ENCODE peak calls at places on chromosome 20, in six cellular contexts. W, I, K, Z, O and D are unnamed samples.

GRCh38 chr20:21682576-21682975 is 22.9 kb upstream of the PAX1 start:
- DNase-seq in W (no peak), I (no peak), K (no peak), Z (no peak), O (no peak), D (no peak)

GRCh38 chr20:32439132-32439829 is 81.2 kb downstream of the ASXL1 start:
- DNase-seq in W (no peak), I (no peak), K (no peak), Z (peak), O (peak), D (peak)

GRCh38 chr20:4014031-4014474 is 1.3 kb downstream of the RNF24 start:
- DNase-seq in W (peak), I (peak), K (peak), Z (peak), O (peak), D (no peak)

GRCh38 chr20:3237958-3238615 is 903 bp downstream of the SLC4A11 start:
- DNase-seq in W (no peak), I (no peak), K (no peak), Z (no peak), O (no peak), D (no peak)

GRCh38 chr20:433300-433975 is 25.3 kb downstream of the RBCK1 start:
- DNase-seq in W (no peak), I (no peak), K (no peak), Z (no peak), O (no peak), D (no peak)

GRCh38 chr20:41769650-41770049 is 151.5 kb upstream of the CHD6 start:
- DNase-seq in W (no peak), I (no peak), K (no peak), Z (no peak), O (no peak), D (no peak)

GRCh38 chr20:5191829-5192569 is 65.2 kb downstream of the CDS2 start:
- DNase-seq in W (peak), I (peak), K (peak), Z (peak), O (peak), D (no peak)

GRCh38 chr20:2693286-2693995 is 861 bp downstream of the EBF4 start:
- DNase-seq in W (no peak), I (no peak), K (peak), Z (peak), O (no peak), D (peak)

GRCh38 chr20:38134427-38135281 is 30.4 kb downstream of the TGM2 start:
- DNase-seq in W (peak), I (no peak), K (no peak), Z (no peak), O (no peak), D (peak)
- TF ChIP-seq EP300 in W (peak), I (no peak), K (no peak), Z (no peak), O (no peak), D (no peak)

GRCh38 chr20:46363874-46364669 is 42.3 kb downstream of the ELMO2 start:
- DNase-seq in W (peak), I (peak), K (peak), Z (peak), O (peak), D (peak)
- TF ChIP-seq POLR2A in W (peak), I (peak), K (no peak), Z (peak), O (peak), D (peak)

GRCh38 chr20:8130840-8131526 is 1.1 kb upstream of the PLCB1 start:
- DNase-seq in W (no peak), I (no peak), K (no peak), Z (no peak), O (no peak), D (no peak)

GRCh38 chr20:8132015-8132631 is at the start of gene PLCB1:
- DNase-seq in W (peak), I (peak), K (peak), Z (peak), O (peak), D (peak)

GRCh38 chr20:8131598-8132014 is 460 bp upstream of the PLCB1 start:
- DNase-seq in W (no peak), I (no peak), K (no peak), Z (no peak), O (no peak), D (no peak)

GRCh38 chr20:8132632-8133587 is 844 bp downstream of the PLCB1 start:
- DNase-seq in W (no peak), I (peak), K (peak), Z (peak), O (peak), D (peak)

GRCh38 chr20:8133816-8134451 is 1.9 kb downstream of the PLCB1 start:
- DNase-seq in W (no peak), I (no peak), K (no peak), Z (no peak), O (no peak), D (no peak)
- H3K4me3 ChIP-seq in W (peak), I (no peak), K (peak), Z (peak), O (peak), D (peak)

DNA sequence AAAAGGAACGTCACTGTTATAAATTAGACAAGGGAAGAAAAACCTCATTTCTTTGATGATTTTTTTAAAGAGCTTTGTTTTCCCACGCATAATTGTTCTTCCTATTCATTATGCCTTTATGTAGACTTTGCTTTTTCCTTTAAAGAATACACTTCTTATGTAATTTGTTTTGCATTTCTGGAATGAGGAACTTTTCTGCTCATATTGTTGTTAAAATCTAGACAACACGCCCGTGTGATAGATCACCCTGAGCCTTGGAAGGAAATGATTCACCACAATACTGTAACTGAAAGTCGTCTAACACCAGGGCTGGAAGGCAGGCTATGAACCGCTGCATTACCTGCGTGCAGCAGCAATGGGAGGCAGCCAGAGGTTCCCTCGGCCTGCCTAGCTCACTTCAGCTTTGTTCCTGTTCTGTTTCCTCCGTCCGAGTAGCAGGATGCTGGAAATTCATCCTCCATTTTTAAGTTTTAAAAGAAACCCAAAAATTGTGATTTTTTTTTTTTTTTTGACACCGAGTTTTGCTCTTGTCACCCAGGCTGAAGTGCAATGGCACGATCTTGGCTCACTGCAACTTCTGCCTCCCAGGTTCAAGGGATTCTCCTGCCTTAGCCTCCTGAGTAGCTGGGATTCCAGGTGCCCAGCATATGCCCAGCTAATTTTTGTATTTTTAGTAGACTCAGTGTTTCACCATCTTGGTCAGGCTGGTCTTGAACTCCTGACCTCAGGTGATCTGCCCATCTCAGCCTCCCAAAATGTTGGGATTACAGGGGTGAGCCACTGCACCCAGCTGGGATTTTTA is 49.6 kb upstream of the ZNF217 start:
- DNase-seq in W (no peak), I (no peak), K (peak), Z (peak), O (peak), D (no peak)
- TF ChIP-seq EP300 in W (no peak), I (no peak), K (no peak), Z (no peak), O (peak), D (no peak)

GRCh38 chr20:45833883-45834796 is 541 bp downstream of the SNX21 start:
- DNase-seq in W (peak), I (peak), K (peak), Z (peak), O (peak), D (peak)

GRCh38 chr20:45832619-45833018 is 980 bp upstream of the SNX21 start:
- DNase-seq in W (no peak), I (no peak), K (no peak), Z (no peak), O (no peak), D (no peak)

GRCh38 chr20:45834797-45835161 is 1.2 kb downstream of the SNX21 start:
- DNase-seq in W (no peak), I (no peak), K (no peak), Z (no peak), O (no peak), D (peak)

GRCh38 chr20:45835230-45836224 is 1.9 kb downstream of the SNX21 start:
- DNase-seq in W (no peak), I (peak), K (no peak), Z (peak), O (no peak), D (peak)

GRCh38 chr20:45833030-45833882 is at the start of gene SNX21:
- DNase-seq in W (peak), I (peak), K (peak), Z (peak), O (peak), D (peak)
- TF ChIP-seq POLR2A in W (peak), I (no peak), K (no peak), Z (no peak), O (no peak), D (peak)

DNA sequence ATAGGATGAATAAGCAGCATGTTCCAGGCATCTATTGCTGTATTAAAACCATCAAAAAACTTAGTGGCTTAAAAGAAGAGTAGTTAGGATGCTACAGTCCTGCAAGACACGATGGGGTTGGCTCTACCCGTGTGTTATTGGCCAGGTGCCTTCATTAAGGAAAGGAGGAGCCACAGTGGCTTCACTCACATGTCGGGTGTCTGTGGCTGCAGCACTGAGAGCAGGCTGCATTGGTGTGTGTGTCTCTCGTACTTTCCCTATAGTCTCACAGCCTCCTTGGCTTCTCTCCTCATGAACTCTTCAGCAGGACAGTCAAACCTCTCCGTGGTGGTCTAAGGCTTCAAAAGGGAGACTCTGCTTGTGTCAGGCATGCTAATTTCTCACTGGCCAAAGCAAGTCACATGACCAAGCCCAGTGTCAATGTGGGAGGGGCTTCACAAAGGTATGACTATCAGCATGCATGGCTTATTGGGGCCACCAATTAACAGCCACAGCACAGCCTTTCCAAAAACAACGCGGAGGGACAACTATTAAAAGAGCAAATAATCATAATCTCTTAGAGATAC is 402.8 kb downstream of the KIF16B start:
- DNase-seq in W (no peak), I (no peak), K (no peak), Z (no peak), O (no peak), D (no peak)
- H3K4me3 ChIP-seq in W (no peak), I (no peak), K (no peak), Z (no peak), O (no peak), D (no peak)

GRCh38 chr20:13800728-13801134 is 15.9 kb downstream of the NDUFAF5 start:
- DNase-seq in W (peak), I (peak), K (peak), Z (peak), O (peak), D (peak)
- TF ChIP-seq EP300 in W (peak), I (no peak), K (no peak), Z (no peak), O (peak), D (no peak)

DNA sequence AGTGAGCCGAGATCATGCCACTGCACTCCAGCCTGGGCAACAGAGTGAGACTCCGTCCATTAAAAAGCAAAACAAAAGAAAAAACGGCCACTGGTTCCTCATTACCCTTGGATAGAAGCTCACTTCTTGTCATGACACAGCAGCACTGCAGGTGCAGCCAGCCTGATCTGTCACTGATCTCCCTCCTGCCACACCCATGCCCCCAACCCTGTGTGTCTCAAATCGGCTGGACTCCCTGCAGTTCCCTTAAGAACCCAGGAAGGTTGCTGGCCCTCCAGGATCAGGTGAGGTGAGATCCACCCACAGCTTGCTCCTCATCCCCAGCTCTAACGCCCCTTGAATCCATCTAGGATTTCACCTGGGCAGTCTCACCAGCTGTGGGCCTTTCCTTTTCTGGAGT is 26.3 kb upstream of the NNAT start:
- DNase-seq in W (no peak), I (no peak), K (no peak), Z (no peak), O (no peak), D (peak)
- TF ChIP-seq POLR2A in W (no peak), I (no peak), K (no peak), Z (no peak), O (no peak), D (no peak)

GRCh38 chr20:58174708-58175287 is 53.7 kb downstream of the ANKRD60 start:
- DNase-seq in W (no peak), I (peak), K (no peak), Z (peak), O (no peak), D (peak)
- H3K4me3 ChIP-seq in W (no peak), I (peak), K (no peak), Z (peak), O (peak), D (peak)

GRCh38 chr20:50837532-50838321 is 42.9 kb downstream of the BCAS4 start:
- DNase-seq in W (no peak), I (no peak), K (no peak), Z (no peak), O (no peak), D (peak)
- TF ChIP-seq EP300 in W (no peak), I (no peak), K (no peak), Z (no peak), O (no peak), D (no peak)